ENCODE peak calls at places on chromosome 1, in four cellular contexts. T is cardiac muscle cell, P is brain microvascular endothelial cell, I is LNCaP clone FGC. Y is an unnamed sample.

GRCh38 chr1:206674745-206675175 is 9.9 kb upstream of the MAPKAPK2 start:
- DNase-seq in T (no peak), P (peak), I (no peak), Y (peak)

GRCh38 chr1:175865041-175865766 is 121.8 kb upstream of the TNR start:
- DNase-seq in T (no peak), I (no peak), P (no peak), Y (no peak)

GRCh38 chr1:18599704-18600103 is 30.9 kb upstream of the PAX7 start:
- DNase-seq in T (no peak), I (no peak), P (no peak), Y (no peak)

GRCh38 chr1:161091093-161091492 is 1.7 kb upstream of the NECTIN4 start:
- DNase-seq in T (no peak), I (no peak), P (no peak), Y (no peak)

GRCh38 chr1:97996880-97997279 is 76.0 kb upstream of the DPYD start:
- DNase-seq in I (no peak), P (no peak), T (no peak), Y (no peak)

GRCh38 chr1:211378844-211379243 is 52.2 kb downstream of the TRAF5 start:
- DNase-seq in I (no peak), P (peak), T (no peak), Y (no peak)

GRCh38 chr1:100249155-100249536 is 488 bp downstream of the DBT start:
- DNase-seq in T (peak), P (no peak), I (no peak), Y (no peak)

GRCh38 chr1:39955547-39956539 is 898 bp downstream of the MFSD2A start:
- DNase-seq in P (peak), T (peak), I (no peak), Y (peak)

GRCh38 chr1:230905733-230906132 is 37.4 kb upstream of the C1orf198 start:
- DNase-seq in T (no peak), P (no peak), I (no peak), Y (no peak)

GRCh38 chr1:200923607-200924006 is 28.9 kb downstream of the INAVA start:
- DNase-seq in T (no peak), P (no peak), I (no peak), Y (no peak)

GRCh38 chr1:53314606-53315005 is 13.3 kb downstream of the LRP8 start:
- DNase-seq in T (no peak), P (no peak), I (no peak), Y (no peak)

GRCh38 chr1:53315456-53316048 is 12.3 kb downstream of the LRP8 start:
- DNase-seq in P (no peak), I (no peak), T (no peak), Y (peak)

GRCh38 chr1:53317651-53318539 is 10.0 kb downstream of the LRP8 start:
- DNase-seq in T (no peak), P (no peak), I (no peak), Y (no peak)

GRCh38 chr1:53316742-53317650 is 10.9 kb downstream of the LRP8 start:
- DNase-seq in T (no peak), P (no peak), I (no peak), Y (no peak)

GRCh38 chr1:53316058-53316741 is 11.7 kb downstream of the LRP8 start:
- DNase-seq in T (no peak), P (no peak), I (no peak), Y (no peak)
- H3K4me3 ChIP-seq in T (no peak), P (no peak), I (no peak), Y (no peak)

DNA sequence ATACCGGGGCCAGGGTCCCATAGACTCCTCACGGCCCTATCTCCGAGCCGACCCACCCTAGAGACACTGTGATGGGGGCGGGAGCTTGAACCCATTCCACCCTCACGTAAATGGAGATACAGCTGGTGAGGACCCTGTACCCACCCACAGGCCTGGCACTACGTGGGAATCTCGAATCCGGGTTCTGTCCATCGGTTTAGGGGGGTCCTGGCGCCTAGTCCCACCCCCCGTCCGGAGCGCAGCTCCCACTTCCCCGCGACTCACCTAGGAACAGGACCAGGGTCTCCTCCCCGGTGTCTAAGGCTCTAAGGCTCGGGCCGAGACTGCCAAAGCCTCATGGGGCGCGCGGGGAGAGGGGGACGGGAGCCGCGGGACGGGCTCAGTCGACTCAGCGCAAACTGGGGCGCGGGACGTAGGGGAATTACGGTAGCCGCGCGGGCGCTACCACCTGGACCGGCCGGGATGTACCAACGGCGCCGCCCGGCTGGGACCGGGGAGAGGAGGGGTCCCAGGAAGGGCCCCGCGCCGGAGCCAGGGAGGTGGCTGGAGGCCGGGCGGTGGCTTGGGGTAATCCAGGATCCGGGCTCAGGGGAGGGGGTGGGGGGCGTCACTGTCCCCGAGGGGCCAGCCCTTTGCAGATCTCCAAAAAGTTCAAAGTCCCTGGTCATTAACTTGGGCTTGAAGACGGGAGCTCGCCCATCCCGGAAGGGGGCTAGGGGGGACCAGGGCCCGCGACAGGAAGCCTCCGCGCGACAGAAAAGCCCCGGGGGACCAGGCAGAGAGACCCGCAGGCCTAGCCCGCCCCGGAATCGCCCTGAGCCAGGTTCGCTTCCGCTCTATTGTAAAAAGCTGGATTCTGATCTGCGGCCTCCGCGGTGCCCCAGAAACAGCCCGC is 1.0 kb downstream of the PLEKHG5 start:
- DNase-seq in T (peak), I (peak), P (peak), Y (peak)
- TF ChIP-seq CTCF in T (no peak), I (peak), P (no peak), Y (no peak)

GRCh38 chr1:44524655-44525530 is 119.8 kb downstream of the RNF220 start:
- DNase-seq in P (no peak), T (peak), I (no peak), Y (no peak)

GRCh38 chr1:44524180-44524579 is 119.1 kb downstream of the RNF220 start:
- DNase-seq in I (no peak), P (no peak), T (no peak), Y (no peak)

GRCh38 chr1:44526295-44527073 is 121.4 kb downstream of the RNF220 start:
- DNase-seq in P (no peak), T (no peak), I (no peak), Y (no peak)

GRCh38 chr1:44521378-44522080 is 116.5 kb downstream of the RNF220 start:
- DNase-seq in T (no peak), P (no peak), I (no peak), Y (no peak)

GRCh38 chr1:44523747-44524146 is 118.7 kb downstream of the RNF220 start:
- DNase-seq in I (no peak), T (no peak), P (no peak), Y (no peak)
- H3K4me3 ChIP-seq in I (no peak), T (no peak), P (no peak), Y (no peak)

DNA sequence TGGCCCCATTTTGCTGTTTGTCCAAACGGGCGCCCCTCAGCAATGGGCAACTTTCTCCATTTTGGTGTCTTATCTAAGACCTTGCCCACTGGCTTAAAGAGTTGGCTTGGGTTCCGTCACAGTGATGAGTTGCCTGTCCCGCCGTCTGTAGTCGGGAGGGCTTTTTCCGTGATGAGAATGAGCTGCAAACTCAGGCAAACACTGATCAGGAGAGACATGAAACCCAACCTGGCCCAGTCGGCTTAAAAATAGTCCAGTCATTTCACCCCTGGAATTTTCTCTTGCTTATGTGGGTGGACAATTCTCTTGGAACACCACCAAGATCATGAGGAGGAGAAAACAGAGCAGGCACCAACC is 79.3 kb downstream of the ST6GALNAC3 start:
- DNase-seq in I (no peak), P (no peak), T (no peak), Y (no peak)
- TF ChIP-seq CTCF in I (no peak), P (no peak), T (no peak), Y (no peak)

GRCh38 chr1:22343456-22344426 is 107.9 kb upstream of the ZBTB40 start:
- DNase-seq in P (no peak), T (no peak), I (no peak), Y (no peak)
- H3K4me3 ChIP-seq in P (no peak), T (no peak), I (no peak), Y (no peak)

DNA sequence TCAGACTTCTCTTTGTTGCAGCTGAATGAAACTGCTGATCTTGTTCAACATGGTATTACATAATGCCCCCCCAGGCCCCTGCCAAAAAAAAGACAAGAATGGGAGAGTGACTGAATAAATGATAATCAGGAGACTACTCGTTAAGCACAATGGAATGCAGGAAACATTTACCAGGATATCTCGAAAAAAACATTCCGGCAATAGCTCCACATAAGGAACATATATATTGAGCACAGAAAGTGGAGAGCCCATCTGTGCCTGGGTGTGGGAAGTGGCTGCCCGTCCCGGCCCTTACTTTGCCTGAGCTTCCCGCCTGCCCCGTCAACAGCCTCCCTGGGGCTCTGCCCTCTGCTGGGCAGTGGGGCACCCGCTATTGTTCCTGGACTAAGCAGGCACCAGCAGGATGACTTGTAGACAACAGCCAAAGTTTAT is 13.4 kb downstream of the TRIM11 start:
- DNase-seq in P (peak), T (peak), I (no peak), Y (peak)
- TF ChIP-seq CTCF in P (peak), T (peak), I (peak), Y (no peak)

DNA sequence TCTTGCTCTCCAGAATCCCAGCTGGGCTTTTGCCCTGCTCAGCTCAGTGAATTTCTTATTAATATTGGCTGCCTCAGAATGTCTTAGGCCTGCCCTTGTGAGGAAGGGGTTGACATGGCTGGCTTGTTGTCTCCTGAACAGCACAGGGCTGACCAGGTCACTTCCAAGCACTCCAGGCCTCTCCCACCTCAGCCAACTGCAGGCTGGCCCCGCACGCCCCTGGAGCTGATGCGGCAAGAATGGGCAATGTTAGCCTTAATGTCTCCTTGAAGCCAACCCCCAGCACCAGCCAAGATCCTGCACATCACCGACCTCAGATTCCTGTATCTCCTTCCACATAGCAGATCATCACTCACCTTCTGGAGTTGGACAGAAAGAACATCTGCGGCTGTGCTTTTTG is 598.6 kb downstream of the AJAP1 start:
- DNase-seq in P (no peak), I (no peak), T (no peak), Y (peak)
- H3K4me3 ChIP-seq in P (no peak), I (no peak), T (no peak), Y (no peak)

GRCh38 chr1:150579955-150580642 is 689 bp upstream of the MCL1 start:
- DNase-seq in P (no peak), I (no peak), T (no peak), Y (no peak)

GRCh38 chr1:150577557-150578277 is 1.7 kb downstream of the MCL1 start:
- DNase-seq in T (no peak), P (peak), I (no peak), Y (no peak)

GRCh38 chr1:150578278-150579109 is 916 bp downstream of the MCL1 start:
- DNase-seq in I (no peak), T (peak), P (peak), Y (no peak)

GRCh38 chr1:150576794-150577556 is 2.4 kb downstream of the MCL1 start:
- DNase-seq in I (peak), P (no peak), T (no peak), Y (no peak)

GRCh38 chr1:150579110-150579954 is at the start of gene MCL1:
- DNase-seq in T (peak), I (peak), P (peak), Y (peak)
- TF ChIP-seq CTCF in T (no peak), I (no peak), P (peak), Y (no peak)

GRCh38 chr1:246527402-246528088 is 20.5 kb upstream of the SMYD3 start:
- DNase-seq in P (no peak), T (no peak), I (no peak), Y (no peak)
- H3K4me3 ChIP-seq in P (no peak), T (no peak), I (no peak), Y (no peak)

GRCh38 chr1:30953685-30954084 is 45.1 kb upstream of the SDC3 start:
- DNase-seq in I (no peak), P (no peak), T (no peak), Y (no peak)
- TF ChIP-seq CTCF in I (no peak), P (no peak), T (no peak), Y (no peak)

Y was measured in stomach.